ENCODE peak calls at places on chromosomes 12 and 14, in four cellular contexts. O, G, Z and X are unnamed samples.

GRCh38 chr12:115303751-115304309 is 619.9 kb upstream of the TBX3 start:
- DNase-seq in G (no peak), Z (peak; percentile 44), O (no peak), X (no peak)

GRCh38 chr12:6871052-6871957 is 1.8 kb downstream of the SPSB2 start:
- DNase-seq in G (peak; percentile 23), Z (no peak), O (peak; percentile 72), X (peak; percentile 71)

GRCh38 chr14:82636426-82636825 is 1102.8 kb upstream of the SEL1L start:
- DNase-seq in Z (no peak), G (no peak), O (no peak), X (no peak)

GRCh38 chr14:70722418-70722817 is 80.7 kb downstream of the TTC9 start:
- DNase-seq in G (no peak), O (no peak), Z (no peak), X (no peak)

GRCh38 chr12:45794422-45794821 is 64.9 kb downstream of the ARID2 start:
- DNase-seq in Z (no peak), G (no peak), O (no peak), X (peak; percentile 67)

GRCh38 chr14:63563370-63564026 is 20.3 kb upstream of the PPP2R5E start:
- DNase-seq in G (peak; percentile 55), Z (peak; percentile 30), O (peak; percentile 83), X (no peak)

GRCh38 chr12:114682920-114683708 is 861 bp downstream of the TBX3 start:
- DNase-seq in G (no peak), O (peak; percentile 31), Z (no peak), X (peak; percentile 88)

GRCh38 chr12:1908758-1909157 is 9.7 kb downstream of the CACNA2D4 start:
- DNase-seq in G (no peak), O (no peak), Z (no peak), X (peak; percentile 39)

GRCh38 chr14:89251066-89251465 is 166.0 kb downstream of the FOXN3 start:
- DNase-seq in O (peak; percentile 29), Z (peak; percentile 27), G (peak; percentile 56), X (no peak)

GRCh38 chr12:79935624-79936040 is 735 bp upstream of the PPP1R12A start:
- DNase-seq in O (peak; percentile 32), Z (peak; percentile 39), G (peak; percentile 54), X (no peak)

GRCh38 chr12:46430340-46430948 is 57.9 kb upstream of the SLC38A2 start:
- DNase-seq in G (peak; percentile 90), Z (peak; percentile 89), O (peak; percentile 92), X (no peak)

GRCh38 chr12:38350342-38351181 is 34.0 kb downstream of the ALG10B start:
- DNase-seq in Z (no peak), O (peak; percentile 28), G (no peak), X (no peak)

GRCh38 chr14:92633274-92633616 is 115.2 kb downstream of the LGMN start:
- DNase-seq in G (no peak), O (no peak), Z (no peak), X (no peak)

GRCh38 chr12:55929306-55929791 is 1.6 kb upstream of the DGKA start:
- DNase-seq in Z (no peak), G (no peak), O (no peak), X (no peak)

GRCh38 chr12:131873293-131873692 is 21.1 kb upstream of the ULK1 start:
- DNase-seq in G (no peak), Z (no peak), O (no peak), X (no peak)

GRCh38 chr12:104381721-104382480 is 74.8 kb upstream of the CHST11 start:
- DNase-seq in Z (peak; percentile 74), O (peak; percentile 62), G (peak; percentile 64), X (peak; percentile 98)

GRCh38 chr12:74988156-74988555 is 221.5 kb downstream of the KCNC2 start:
- DNase-seq in Z (no peak), G (no peak), O (no peak), X (no peak)

GRCh38 chr12:77031745-77032144 is 33.6 kb downstream of the E2F7 start:
- DNase-seq in Z (peak; percentile 61), G (peak; percentile 83), O (peak; percentile 48), X (no peak)

GRCh38 chr14:99664636-99665273 is 19.3 kb upstream of the CYP46A1 start:
- DNase-seq in O (no peak), Z (no peak), G (no peak), X (no peak)

GRCh38 chr12:76290963-76291859 is 57.0 kb downstream of the BBS10 start:
- DNase-seq in Z (no peak), G (no peak), O (no peak), X (peak; percentile 61)

GRCh38 chr12:52659395-52659794 is 7.4 kb upstream of the KRT2 start:
- DNase-seq in G (no peak), Z (no peak), O (no peak), X (peak; percentile 49)

GRCh38 chr14:105315941-105316562 is 1.5 kb downstream of the PACS2 start:
- DNase-seq in O (no peak), Z (no peak), G (no peak), X (peak; percentile 45)
- H3K9ac ChIP-seq in O (no peak overlapping the region), Z (no peak overlapping the region), G (no peak overlapping the region), X (no peak overlapping the region)

GRCh38 chr14:101825797-101826196 is 64.3 kb downstream of the PPP2R5C start:
- DNase-seq in G (no peak), O (no peak), Z (no peak), X (no peak)

GRCh38 chr14:101821528-101821927 is 60.0 kb downstream of the PPP2R5C start:
- DNase-seq in G (no peak), Z (no peak), O (no peak), X (no peak)

GRCh38 chr14:101824339-101824727 is 62.8 kb downstream of the PPP2R5C start:
- DNase-seq in Z (no peak), G (no peak), O (no peak), X (no peak)

GRCh38 chr14:101823081-101823480 is 61.6 kb downstream of the PPP2R5C start:
- DNase-seq in G (no peak), O (no peak), Z (peak; percentile 52), X (no peak)

DNA sequence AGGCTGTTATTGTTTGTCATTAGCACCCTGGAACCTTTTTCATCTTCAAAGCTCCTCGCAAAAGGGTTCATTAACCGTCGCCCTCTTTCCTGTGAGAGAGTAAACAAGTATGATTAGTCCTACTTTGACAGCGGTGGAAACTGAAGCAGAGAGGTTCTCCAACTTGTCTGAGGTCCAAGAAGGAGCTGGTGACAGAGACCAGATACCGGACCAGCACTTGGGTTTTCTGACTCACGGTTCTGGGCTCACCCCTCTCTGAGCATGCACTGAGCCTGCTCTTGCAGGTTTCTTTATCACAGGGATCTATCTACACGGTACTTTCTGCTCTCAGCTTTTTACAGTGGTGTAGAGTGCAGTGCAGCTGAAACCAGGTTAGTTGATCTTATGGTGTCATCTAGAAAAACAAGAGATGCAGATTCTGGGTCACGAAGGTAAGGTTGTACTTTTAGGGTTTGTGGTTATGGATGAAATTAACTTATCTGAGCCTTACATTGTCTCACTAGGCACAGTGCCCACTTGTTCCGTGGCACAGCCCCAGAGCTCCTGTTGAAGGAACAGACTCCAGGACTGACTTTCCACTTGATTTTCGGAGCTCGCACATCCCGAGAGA is 62.1 kb downstream of the PPP2R5C start:
- DNase-seq in G (peak; percentile 22), O (no peak), Z (no peak), X (no peak)
- H3K4me3 ChIP-seq in G (peak overlapping the region; percentile 41), O (no peak overlapping the region), Z (no peak overlapping the region), X (no peak overlapping the region)

GRCh38 chr14:67690011-67690410 is 5.6 kb downstream of the RDH11 start:
- DNase-seq in Z (no peak), G (no peak), O (peak; percentile 66), X (no peak)

GRCh38 chr14:67697006-67697405 is 1.4 kb upstream of the RDH11 start:
- DNase-seq in G (no peak), O (no peak), Z (no peak), X (no peak)

GRCh38 chr14:67698179-67698578 is 2.6 kb upstream of the RDH11 start:
- DNase-seq in Z (no peak), G (no peak), O (no peak), X (no peak)

GRCh38 chr14:67694791-67695393 is 672 bp downstream of the RDH11 start:
- DNase-seq in G (peak; percentile 97), Z (peak; percentile 95), O (peak; percentile 94), X (peak; percentile 93)

DNA sequence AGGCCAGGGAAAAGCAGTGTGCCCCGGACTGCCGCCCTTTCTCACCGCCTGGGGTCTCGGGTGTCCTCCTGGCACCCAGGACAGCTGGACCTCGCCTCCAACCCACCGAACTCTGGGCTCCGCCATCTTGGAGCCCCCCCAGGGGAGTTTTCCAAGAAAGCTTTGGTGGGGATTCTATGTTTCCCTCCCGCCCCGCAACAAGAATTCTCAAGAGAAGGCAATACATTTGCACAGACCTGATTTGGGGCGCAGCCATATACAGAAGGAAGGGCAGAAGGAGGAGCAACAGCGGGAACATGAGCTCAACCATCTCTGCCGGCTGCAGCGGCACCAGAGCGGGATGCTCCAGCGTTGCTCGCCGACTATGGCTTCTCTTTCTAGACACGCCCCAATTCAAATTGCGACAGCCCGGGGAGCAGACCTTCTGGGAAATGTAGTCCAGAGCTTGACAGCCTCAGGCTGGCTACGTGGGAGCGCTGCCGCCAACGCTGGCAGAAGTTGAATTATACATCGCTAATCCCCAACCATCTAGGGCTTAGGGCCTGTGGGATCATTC is at the start of gene RDH11:
- DNase-seq in O (peak; percentile 88), Z (peak; percentile 89), G (peak; percentile 89), X (peak; percentile 93)
- H3K9ac ChIP-seq in O (peak within 1 kb of the TSS; percentile 98), Z (peak within 1 kb of the TSS; percentile 61), G (peak within 1 kb of the TSS; percentile 69), X (peak within 1 kb of the TSS; percentile 86)

GRCh38 chr12:122982494-122982850 is 2.0 kb downstream of the ARL6IP4 start:
- DNase-seq in G (no peak), O (no peak), Z (no peak), X (no peak)
- H3K4me3 ChIP-seq in G (no peak overlapping the region), O (no peak overlapping the region), Z (no peak overlapping the region), X (no peak overlapping the region)

DNA sequence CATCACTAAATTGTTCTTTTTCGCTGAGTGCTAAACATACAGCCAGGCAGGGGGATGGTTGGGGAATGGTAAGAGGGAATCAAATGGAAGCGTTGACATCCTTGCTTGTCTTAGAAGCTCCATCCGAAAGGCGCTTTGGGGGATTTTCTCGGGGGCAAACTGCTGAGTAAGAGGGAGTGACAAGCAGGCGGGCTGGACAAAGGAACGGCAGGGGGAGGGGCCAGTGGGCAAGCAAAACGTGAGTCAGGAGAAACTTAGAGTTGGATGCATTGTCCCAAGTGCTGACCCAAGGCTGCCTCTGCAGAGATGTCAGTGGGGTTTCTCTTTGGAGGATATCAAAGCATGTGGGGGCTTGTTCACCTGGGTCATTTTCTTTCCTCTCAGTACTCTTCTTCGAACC is 480.5 kb downstream of the VRK1 start:
- DNase-seq in O (no peak), G (no peak), Z (no peak), X (peak; percentile 74)
- H3K9ac ChIP-seq in O (no peak overlapping the region), G (no peak overlapping the region), Z (no peak overlapping the region), X (no peak overlapping the region)